ENCODE peak calls at places on chromosome 13, in ten cellular contexts. One of them, this sample, is unnamed.

GRCh38 chr13:113815151-113816058 is 48.5 kb downstream of the GAS6 start:
- DNase-seq in sigmoid colon: no peak
- DNase-seq in HCT116: peak
- DNase-seq in suprapubic skin: no peak
- DNase-seq in spleen: peak
- DNase-seq in stomach: no peak
- DNase-seq in GM12891: no peak
- DNase-seq in breast epithelium: no peak
- DNase-seq in esophagus muscularis mucosa: no peak
- DNase-seq in upper lobe of left lung: peak
- DNase-seq in this sample: no peak

GRCh38 chr13:39100996-39101751 is 62.9 kb downstream of the NHLRC3 start:
- DNase-seq in upper lobe of left lung: no peak
- DNase-seq in spleen: no peak
- DNase-seq in sigmoid colon: no peak
- DNase-seq in GM12891: no peak
- DNase-seq in esophagus muscularis mucosa: no peak
- DNase-seq in breast epithelium: no peak
- DNase-seq in suprapubic skin: no peak
- DNase-seq in HCT116: no peak
- DNase-seq in stomach: no peak
- DNase-seq in this sample: no peak

GRCh38 chr13:45086484-45086883 is 33.8 kb upstream of the GTF2F2 start:
- DNase-seq in GM12891: no peak
- DNase-seq in suprapubic skin: no peak
- DNase-seq in sigmoid colon: no peak
- DNase-seq in upper lobe of left lung: no peak
- DNase-seq in breast epithelium: no peak
- DNase-seq in esophagus muscularis mucosa: no peak
- DNase-seq in HCT116: no peak
- DNase-seq in stomach: no peak
- DNase-seq in spleen: no peak
- DNase-seq in this sample: no peak

GRCh38 chr13:92843549-92843948 is 383.1 kb upstream of the GPC6 start:
- DNase-seq in breast epithelium: no peak
- DNase-seq in GM12891: no peak
- DNase-seq in HCT116: no peak
- DNase-seq in stomach: no peak
- DNase-seq in upper lobe of left lung: no peak
- DNase-seq in spleen: no peak
- DNase-seq in sigmoid colon: no peak
- DNase-seq in suprapubic skin: no peak
- DNase-seq in esophagus muscularis mucosa: no peak
- DNase-seq in this sample: no peak

GRCh38 chr13:44218501-44219240 is 155.0 kb upstream of the SERP2 start:
- DNase-seq in esophagus muscularis mucosa: no peak
- DNase-seq in sigmoid colon: peak
- DNase-seq in upper lobe of left lung: peak
- DNase-seq in stomach: peak
- DNase-seq in spleen: no peak
- DNase-seq in breast epithelium: peak
- DNase-seq in suprapubic skin: peak
- DNase-seq in GM12891: no peak
- DNase-seq in HCT116: no peak
- DNase-seq in this sample: no peak

GRCh38 chr13:99383946-99384345 is 76.7 kb upstream of the GPR183 start:
- DNase-seq in spleen: no peak
- DNase-seq in upper lobe of left lung: no peak
- DNase-seq in esophagus muscularis mucosa: no peak
- DNase-seq in sigmoid colon: no peak
- DNase-seq in HCT116: no peak
- DNase-seq in GM12891: no peak
- DNase-seq in stomach: no peak
- DNase-seq in breast epithelium: no peak
- DNase-seq in suprapubic skin: no peak
- DNase-seq in this sample: no peak

GRCh38 chr13:80389073-80390038 is 48.4 kb upstream of the SPRY2 start:
- DNase-seq in esophagus muscularis mucosa: no peak
- DNase-seq in breast epithelium: no peak
- DNase-seq in HCT116: no peak
- DNase-seq in sigmoid colon: no peak
- DNase-seq in GM12891: no peak
- DNase-seq in upper lobe of left lung: no peak
- DNase-seq in spleen: no peak
- DNase-seq in stomach: no peak
- DNase-seq in suprapubic skin: no peak
- DNase-seq in this sample: no peak

GRCh38 chr13:50236898-50237318 is 221.7 kb downstream of the KCNRG start:
- DNase-seq in upper lobe of left lung: no peak
- DNase-seq in spleen: no peak
- DNase-seq in GM12891: peak
- DNase-seq in suprapubic skin: no peak
- DNase-seq in HCT116: no peak
- DNase-seq in breast epithelium: no peak
- DNase-seq in stomach: no peak
- DNase-seq in sigmoid colon: no peak
- DNase-seq in esophagus muscularis mucosa: no peak
- DNase-seq in this sample: no peak

GRCh38 chr13:51811920-51812328 is 8.0 kb upstream of the DHRS12 start:
- DNase-seq in suprapubic skin: no peak
- DNase-seq in HCT116: no peak
- DNase-seq in esophagus muscularis mucosa: no peak
- DNase-seq in stomach: no peak
- DNase-seq in spleen: no peak
- DNase-seq in breast epithelium: no peak
- DNase-seq in GM12891: no peak
- DNase-seq in upper lobe of left lung: no peak
- DNase-seq in sigmoid colon: no peak
- DNase-seq in this sample: no peak

GRCh38 chr13:110593430-110594130 is 21.8 kb upstream of the NAXD start:
- DNase-seq in upper lobe of left lung: no peak
- DNase-seq in sigmoid colon: no peak
- DNase-seq in GM12891: no peak
- DNase-seq in stomach: no peak
- DNase-seq in esophagus muscularis mucosa: no peak
- DNase-seq in spleen: no peak
- DNase-seq in suprapubic skin: no peak
- DNase-seq in breast epithelium: no peak
- DNase-seq in HCT116: peak
- DNase-seq in this sample: peak

GRCh38 chr13:60417734-60418133 is 20.7 kb downstream of the TDRD3 start:
- DNase-seq in GM12891: no peak
- DNase-seq in sigmoid colon: no peak
- DNase-seq in HCT116: no peak
- DNase-seq in stomach: no peak
- DNase-seq in spleen: no peak
- DNase-seq in breast epithelium: no peak
- DNase-seq in upper lobe of left lung: no peak
- DNase-seq in suprapubic skin: no peak
- DNase-seq in esophagus muscularis mucosa: no peak
- DNase-seq in this sample: no peak

GRCh38 chr13:101757446-101758039 is 305.1 kb downstream of the ITGBL1 start:
- DNase-seq in GM12891: peak
- DNase-seq in sigmoid colon: no peak
- DNase-seq in esophagus muscularis mucosa: no peak
- DNase-seq in spleen: no peak
- DNase-seq in stomach: no peak
- DNase-seq in upper lobe of left lung: no peak
- DNase-seq in breast epithelium: no peak
- DNase-seq in suprapubic skin: no peak
- DNase-seq in HCT116: no peak
- DNase-seq in this sample: peak

GRCh38 chr13:30376426-30377311 is 45.6 kb upstream of the UBE2L5 start:
- DNase-seq in breast epithelium: no peak
- DNase-seq in suprapubic skin: no peak
- DNase-seq in HCT116: no peak
- DNase-seq in esophagus muscularis mucosa: no peak
- DNase-seq in sigmoid colon: no peak
- DNase-seq in spleen: peak
- DNase-seq in stomach: peak
- DNase-seq in upper lobe of left lung: no peak
- DNase-seq in GM12891: peak
- DNase-seq in this sample: peak

DNA sequence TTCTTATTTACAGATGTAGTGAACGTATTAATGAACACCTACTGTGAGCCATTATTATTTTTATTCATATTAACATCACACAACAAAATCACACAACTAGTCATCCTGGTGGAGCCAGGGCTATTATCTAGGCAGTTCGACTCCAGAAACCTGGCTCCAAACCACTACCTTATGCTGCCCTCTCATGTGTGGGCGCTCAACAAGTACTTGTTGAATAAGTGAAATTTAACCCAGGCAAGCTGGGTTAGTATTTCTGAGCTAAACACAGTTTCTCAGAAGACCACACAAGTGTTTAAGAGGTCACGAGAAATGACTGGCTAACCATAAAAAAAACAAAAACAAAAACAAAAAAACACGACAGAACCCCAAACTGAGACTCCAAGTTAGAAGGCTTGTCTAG is 33.6 kb downstream of the MZT1 start:
- DNase-seq in suprapubic skin: no peak
- DNase-seq in upper lobe of left lung: no peak
- DNase-seq in breast epithelium: no peak
- DNase-seq in esophagus muscularis mucosa: no peak
- DNase-seq in GM12891: no peak
- DNase-seq in stomach: no peak
- DNase-seq in sigmoid colon: no peak
- DNase-seq in HCT116: no peak
- DNase-seq in spleen: no peak
- DNase-seq in this sample: no peak
- TF ChIP-seq POLR2AphosphoS5 in suprapubic skin: no peak
- TF ChIP-seq POLR2AphosphoS5 in upper lobe of left lung: no peak
- TF ChIP-seq POLR2AphosphoS5 in breast epithelium: no peak
- TF ChIP-seq POLR2AphosphoS5 in esophagus muscularis mucosa: no peak
- TF ChIP-seq POLR2AphosphoS5 in GM12891: no peak
- TF ChIP-seq POLR2AphosphoS5 in stomach: no peak
- TF ChIP-seq POLR2AphosphoS5 in sigmoid colon: no peak
- TF ChIP-seq POLR2AphosphoS5 in HCT116: no peak
- TF ChIP-seq POLR2AphosphoS5 in spleen: no peak
- TF ChIP-seq POLR2AphosphoS5 in this sample: no peak

DNA sequence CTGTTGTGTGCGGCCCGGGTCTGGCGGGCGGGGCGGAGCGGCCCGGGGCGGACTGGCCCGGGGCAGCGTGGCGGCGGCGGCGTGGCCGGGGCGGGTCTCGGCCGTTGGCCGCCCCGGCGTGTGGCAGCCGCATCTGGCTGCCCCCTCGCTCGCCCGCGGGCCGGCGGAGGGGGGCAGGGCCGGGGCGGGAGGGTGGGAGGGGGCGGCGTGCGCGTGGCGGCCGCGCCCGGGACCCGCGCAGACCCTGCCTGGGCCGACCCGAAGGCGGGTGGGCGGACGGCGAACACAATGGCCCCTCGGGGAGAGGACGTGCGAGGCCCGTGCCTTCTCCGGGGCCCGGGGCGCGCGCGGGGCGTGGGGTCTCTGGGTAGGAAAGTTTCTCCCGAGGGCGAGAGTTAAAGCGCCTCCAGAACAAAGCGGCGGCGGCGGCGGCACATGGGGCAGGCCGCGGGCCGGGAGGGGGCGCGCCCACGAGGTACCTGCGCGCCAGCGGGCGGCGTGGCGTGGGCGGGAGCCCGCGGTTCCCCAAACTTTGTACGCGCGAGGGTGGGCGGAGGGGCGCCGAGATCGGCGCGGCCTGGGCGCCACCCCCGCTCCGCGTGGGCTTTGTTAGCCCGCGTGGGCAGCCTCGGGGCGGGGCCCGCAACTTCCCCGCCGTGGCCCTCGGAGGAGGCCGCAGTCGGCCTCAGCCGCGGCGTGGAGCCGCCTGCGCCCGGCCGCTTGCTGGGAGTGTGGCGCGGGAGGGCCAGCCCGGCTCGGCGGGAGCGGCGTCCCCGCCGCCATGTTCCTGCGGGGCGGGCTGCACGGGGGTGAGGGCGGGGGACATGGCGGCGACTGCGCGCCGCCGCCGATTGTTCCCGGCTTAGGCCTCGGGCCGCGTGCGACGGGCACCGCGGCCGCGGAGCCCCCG is 764 bp downstream of the MIR17HG start:
- DNase-seq in HCT116: no peak
- DNase-seq in stomach: peak
- DNase-seq in sigmoid colon: peak
- DNase-seq in esophagus muscularis mucosa: no peak
- DNase-seq in upper lobe of left lung: peak
- DNase-seq in GM12891: peak
- DNase-seq in suprapubic skin: no peak
- DNase-seq in breast epithelium: peak
- DNase-seq in spleen: peak
- DNase-seq in this sample: peak
- TF ChIP-seq POLR2A in HCT116: no peak
- TF ChIP-seq POLR2A in stomach: no peak
- TF ChIP-seq POLR2A in sigmoid colon: no peak
- TF ChIP-seq POLR2A in esophagus muscularis mucosa: no peak
- TF ChIP-seq POLR2A in upper lobe of left lung: no peak
- TF ChIP-seq POLR2A in GM12891: peak
- TF ChIP-seq POLR2A in suprapubic skin: peak
- TF ChIP-seq POLR2A in breast epithelium: no peak
- TF ChIP-seq POLR2A in spleen: no peak
- TF ChIP-seq POLR2A in this sample: no peak

DNA sequence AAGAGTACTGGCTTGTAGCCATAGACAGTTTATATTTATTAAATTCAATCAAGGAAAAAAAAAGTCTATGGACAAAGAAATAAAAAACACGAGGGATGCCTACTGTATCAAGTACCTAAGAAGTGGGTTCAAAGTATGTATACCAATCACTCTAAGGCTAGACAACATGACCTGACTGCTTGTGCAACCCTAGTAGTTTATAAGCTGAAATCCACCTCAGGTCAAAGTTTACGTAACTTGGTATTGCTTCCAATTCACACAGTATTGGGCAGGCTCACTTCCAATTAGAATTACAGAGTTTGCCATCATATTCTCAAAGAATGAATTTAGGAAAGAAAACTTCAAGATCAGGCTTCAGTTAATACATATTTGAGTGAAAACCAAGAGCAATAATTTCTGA is 657.8 kb downstream of the DACH1 start:
- DNase-seq in HCT116: no peak
- DNase-seq in sigmoid colon: no peak
- DNase-seq in upper lobe of left lung: no peak
- DNase-seq in esophagus muscularis mucosa: no peak
- DNase-seq in suprapubic skin: no peak
- DNase-seq in stomach: no peak
- DNase-seq in breast epithelium: no peak
- DNase-seq in spleen: no peak
- DNase-seq in GM12891: no peak
- DNase-seq in this sample: no peak
- TF ChIP-seq POLR2AphosphoS5 in HCT116: no peak
- TF ChIP-seq POLR2AphosphoS5 in sigmoid colon: no peak
- TF ChIP-seq POLR2AphosphoS5 in upper lobe of left lung: no peak
- TF ChIP-seq POLR2AphosphoS5 in esophagus muscularis mucosa: no peak
- TF ChIP-seq POLR2AphosphoS5 in suprapubic skin: no peak
- TF ChIP-seq POLR2AphosphoS5 in stomach: no peak
- TF ChIP-seq POLR2AphosphoS5 in breast epithelium: no peak
- TF ChIP-seq POLR2AphosphoS5 in spleen: no peak
- TF ChIP-seq POLR2AphosphoS5 in GM12891: no peak
- TF ChIP-seq POLR2AphosphoS5 in this sample: no peak

DNA sequence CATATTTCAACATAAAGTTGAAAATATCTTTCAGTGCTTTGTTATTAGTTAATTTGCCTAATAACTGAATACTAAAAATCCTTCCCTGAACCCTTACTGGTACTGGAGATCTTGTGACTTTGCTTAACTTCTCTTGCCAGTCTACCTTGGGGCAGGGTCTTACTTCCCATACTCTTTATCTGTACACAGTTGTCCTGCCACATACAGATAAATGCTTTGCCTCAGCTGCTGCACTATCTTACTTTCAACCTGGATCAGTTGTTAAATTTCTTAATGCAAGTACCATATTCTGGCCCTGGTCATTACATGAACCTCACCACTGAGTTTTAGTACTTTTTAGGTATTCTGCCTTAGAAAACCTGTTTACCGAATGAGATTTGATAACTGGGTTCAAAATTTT is 107.6 kb downstream of the PIBF1 start:
- DNase-seq in spleen: no peak
- DNase-seq in HCT116: no peak
- DNase-seq in GM12891: no peak
- DNase-seq in upper lobe of left lung: no peak
- DNase-seq in sigmoid colon: no peak
- DNase-seq in stomach: no peak
- DNase-seq in esophagus muscularis mucosa: no peak
- DNase-seq in breast epithelium: no peak
- DNase-seq in suprapubic skin: no peak
- DNase-seq in this sample: no peak
- TF ChIP-seq POLR2A in spleen: no peak
- TF ChIP-seq POLR2A in HCT116: no peak
- TF ChIP-seq POLR2A in GM12891: no peak
- TF ChIP-seq POLR2A in upper lobe of left lung: no peak
- TF ChIP-seq POLR2A in sigmoid colon: no peak
- TF ChIP-seq POLR2A in stomach: no peak
- TF ChIP-seq POLR2A in esophagus muscularis mucosa: no peak
- TF ChIP-seq POLR2A in breast epithelium: no peak
- TF ChIP-seq POLR2A in suprapubic skin: no peak
- TF ChIP-seq POLR2A in this sample: no peak

This sample was measured in GM12892.